ENCODE peak calls at places on chromosomes 13 and 19, in eight cellular contexts. Y is gastrocnemius medialis, X is breast epithelium, K is dorsolateral prefrontal cortex, O is IMR-90, B is GM12878, U is HCT116, W is mammary epithelial cell. Z is an unnamed sample.

GRCh38 chr13:112873851-112874750 is 94.9 kb upstream of the MCF2L start:
- DNase-seq in Y (peak; percentile 33), X (peak; percentile 77), K (peak; percentile 81), O (peak; percentile 50), B (no peak), U (peak; percentile 48), W (peak; percentile 41), Z (peak; percentile 74)

GRCh38 chr19:11191934-11192333 is 5.4 kb downstream of the KANK2 start:
- DNase-seq in Y (no peak), X (no peak), K (no peak), O (no peak), B (peak; percentile 27), U (no peak), W (no peak), Z (peak; percentile 60)

GRCh38 chr13:66462187-66462586 is 767.9 kb downstream of the PCDH9 start:
- DNase-seq in Y (no peak), X (no peak), K (no peak), O (no peak), B (no peak), U (no peak), W (no peak), Z (no peak)

GRCh38 chr13:114074671-114075315 is 57.6 kb downstream of the RASA3 start:
- DNase-seq in Y (no peak), X (peak; percentile 33), K (peak; percentile 32), O (no peak), B (no peak), U (no peak), W (no peak), Z (no peak)

GRCh38 chr13:31930901-31931522 is 100.6 kb upstream of the FRY start:
- DNase-seq in Y (no peak), X (no peak), K (no peak), O (no peak), B (peak; percentile 70), U (no peak), W (no peak), Z (peak; percentile 23)

GRCh38 chr19:56639217-56639616 is 3.7 kb upstream of the SMIM17 start:
- DNase-seq in Y (no peak), X (no peak), K (no peak), O (peak; percentile 3), B (no peak), U (no peak), W (no peak), Z (no peak)

GRCh38 chr13:92362717-92363116 is 863.9 kb upstream of the GPC6 start:
- DNase-seq in Y (no peak), X (no peak), K (no peak), O (peak; percentile 7), B (no peak), U (no peak), W (no peak), Z (no peak)

GRCh38 chr13:97977982-97978381 is 24.5 kb downstream of the IPO5 start:
- DNase-seq in Y (no peak), X (no peak), K (no peak), O (no peak), B (no peak), U (no peak), W (no peak), Z (no peak)

DNA sequence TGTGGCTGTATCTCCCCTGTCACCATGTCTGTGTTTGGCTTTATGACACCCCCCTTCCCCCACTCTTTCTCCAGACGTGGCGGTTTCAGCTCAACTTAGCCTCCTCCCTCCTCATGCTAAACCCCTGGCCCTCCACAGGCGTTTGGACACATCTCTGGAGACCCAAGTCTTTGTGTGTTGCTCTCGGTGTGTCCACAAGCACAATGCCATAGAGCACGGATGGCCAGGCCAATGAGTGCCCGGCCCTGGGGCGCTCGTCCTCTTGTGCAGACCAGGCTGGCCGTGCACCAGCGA is 468 bp downstream of the PPP1R14A start:
- DNase-seq in Y (no peak), X (no peak), K (no peak), O (no peak), B (no peak), U (no peak), W (no peak), Z (no peak)
- H3K4me3 ChIP-seq in Y (peak overlapping the region; percentile 58), X (peak overlapping the region; percentile 56), K (peak overlapping the region; percentile 61), O (no peak overlapping the region), B (no peak overlapping the region), U (no peak overlapping the region), W (no peak overlapping the region), Z (no peak overlapping the region)

DNA sequence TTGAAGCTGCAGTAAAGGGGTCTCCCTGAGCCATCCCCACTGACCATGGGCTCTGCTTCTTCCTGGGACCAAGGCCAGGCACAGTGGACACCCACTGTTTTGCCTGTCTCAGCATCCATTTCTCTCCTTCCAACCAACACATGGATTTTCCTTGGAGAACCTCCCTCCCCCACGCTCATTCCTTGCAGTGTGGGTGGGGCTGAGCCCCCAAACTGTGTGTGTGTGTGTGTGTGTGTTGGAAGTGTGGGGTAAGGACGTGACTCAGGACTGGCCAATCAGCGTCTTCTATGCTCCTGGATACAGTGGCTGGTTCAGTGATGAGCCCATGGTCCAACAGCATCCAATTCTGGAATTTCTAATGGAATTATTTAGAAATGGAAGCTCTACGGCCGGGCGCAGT is 18.8 kb downstream of the CEBPA start:
- DNase-seq in Y (no peak), X (no peak), K (no peak), O (no peak), B (no peak), U (no peak), W (no peak), Z (no peak)
- TF ChIP-seq CTCF in Y (no peak), X (no peak), K (no peak), O (no peak), B (no peak), U (no peak), W (no peak), Z (no peak)

GRCh38 chr13:93948523-93948922 is 531.0 kb downstream of the DCT start:
- DNase-seq in Y (no peak), X (no peak), K (no peak), O (no peak), B (no peak), U (no peak), W (no peak), Z (no peak)
- H3K27me3 ChIP-seq in Y (no peaks in the 10 kb centered on the region), X (no peaks in the 10 kb centered on the region), K (no peaks in the 10 kb centered on the region), O (no peaks in the 10 kb centered on the region), B (no peaks in the 10 kb centered on the region), U (no peaks in the 10 kb centered on the region), W (no peaks in the 10 kb centered on the region), Z (no peaks in the 10 kb centered on the region)

DNA sequence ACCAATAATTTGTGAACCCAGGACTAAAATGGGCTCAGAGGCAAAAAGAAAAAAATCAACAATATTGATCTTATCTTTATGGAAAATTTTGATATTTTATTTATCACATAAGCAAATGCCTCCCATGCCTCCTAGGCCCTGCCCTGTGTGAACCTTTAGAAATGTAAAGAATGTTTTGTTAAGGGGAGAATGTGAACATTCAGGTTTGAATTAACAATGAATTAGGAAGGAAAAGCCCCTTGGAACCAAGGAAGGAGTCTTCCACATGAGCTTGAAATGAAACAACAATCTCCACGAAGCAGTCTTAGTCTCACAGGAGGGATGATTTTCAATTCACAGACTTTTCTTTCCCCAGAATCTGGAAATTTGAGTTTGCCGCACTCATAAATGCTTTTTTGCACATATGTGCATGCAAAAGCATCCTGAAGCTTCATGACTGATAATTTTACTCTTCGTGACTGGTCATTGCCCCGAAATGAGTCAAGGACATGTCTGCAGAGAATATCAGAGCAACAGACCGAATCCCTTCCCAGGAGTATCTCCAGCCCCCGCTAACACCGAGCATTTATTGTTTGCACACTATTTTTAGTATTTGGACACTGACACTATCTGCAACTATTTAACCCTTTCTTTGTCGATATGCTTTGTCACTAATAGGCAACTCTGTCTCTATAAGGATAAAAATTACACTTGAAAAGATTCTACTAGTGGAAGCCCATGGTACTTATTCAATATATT is 135.2 kb downstream of the DCT start:
- DNase-seq in Y (no peak), X (no peak), K (no peak), O (peak; percentile 57), B (no peak), U (no peak), W (no peak), Z (no peak)
- H3K4me3 ChIP-seq in Y (no peak overlapping the region), X (no peak overlapping the region), K (no peak overlapping the region), O (no peak overlapping the region), B (no peak overlapping the region), U (no peak overlapping the region), W (no peak overlapping the region), Z (no peak overlapping the region)

DNA sequence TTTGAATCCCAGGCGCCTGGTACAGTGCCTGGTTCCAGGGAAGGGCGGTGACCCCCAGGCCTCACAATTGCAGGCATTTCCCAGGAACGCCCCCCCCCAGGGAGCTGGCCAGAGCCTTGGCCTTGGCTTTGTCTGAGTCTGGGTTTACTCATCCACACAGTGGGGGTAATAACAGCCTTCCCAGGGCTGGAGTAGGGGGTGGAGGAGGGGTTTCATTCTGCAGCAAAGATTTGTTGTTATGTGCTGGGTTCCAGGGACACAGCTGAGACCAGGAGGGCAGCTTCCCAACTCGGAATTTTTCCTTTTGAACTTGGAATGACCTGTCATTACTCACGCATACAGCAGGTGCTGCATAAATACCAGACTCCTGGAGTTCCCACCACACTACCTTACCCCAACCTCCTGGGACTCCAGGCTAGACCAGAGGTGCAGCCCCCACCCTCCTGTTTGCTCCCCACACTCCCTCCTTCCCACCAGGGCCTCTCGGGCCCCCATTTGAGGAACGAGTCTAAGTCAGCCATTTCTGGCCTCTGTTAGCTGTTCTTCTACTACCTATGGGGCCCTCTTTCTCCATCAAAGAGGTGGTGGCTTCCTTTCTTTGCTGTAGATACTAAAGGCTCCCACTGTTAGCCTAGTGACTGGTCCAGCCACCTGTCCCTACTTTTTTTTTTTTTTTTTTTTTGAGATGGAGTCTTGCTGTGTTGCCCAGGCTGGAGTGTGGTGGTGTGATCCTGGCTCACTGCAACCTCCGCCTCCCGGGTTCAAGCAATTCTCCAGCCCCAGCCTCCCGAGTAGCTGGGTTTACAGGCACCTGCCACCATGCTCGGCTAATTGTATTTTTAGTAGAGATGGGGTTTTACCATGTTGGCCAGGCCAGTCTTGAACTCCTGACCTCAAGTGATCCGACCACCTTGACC is 1.6 kb upstream of the ADAMTS10 start:
- DNase-seq in Y (peak; percentile 16), X (no peak), K (no peak), O (peak; percentile 66), B (no peak), U (no peak), W (no peak), Z (no peak)
- TF ChIP-seq CTCF in Y (no peak), X (no peak), K (no peak), O (no peak), B (no peak), U (no peak), W (no peak), Z (no peak)

DNA sequence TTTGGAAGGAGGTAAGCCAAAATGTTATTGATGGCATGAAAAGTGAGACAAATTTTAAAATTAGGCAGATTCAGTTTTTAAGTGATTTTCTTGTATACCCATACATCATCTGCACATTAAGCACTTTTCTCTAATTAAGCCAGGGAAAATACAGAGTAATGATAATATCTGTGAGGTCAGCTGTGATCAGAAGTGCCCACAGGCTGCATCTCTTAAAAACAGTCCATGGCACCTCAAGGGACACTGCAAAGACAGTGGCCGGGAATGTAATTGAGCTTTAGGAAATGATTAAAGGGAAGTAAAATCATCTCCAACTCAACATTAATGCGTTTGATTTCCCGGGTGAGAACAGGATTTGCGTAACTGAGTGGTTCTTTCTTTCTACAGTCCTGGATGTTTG is 2.0 kb downstream of the COL4A1 start:
- DNase-seq in Y (no peak), X (no peak), K (no peak), O (no peak), B (no peak), U (no peak), W (no peak), Z (no peak)
- H3K27me3 ChIP-seq in Y (peaks cover 16% of the 10 kb centered on the region), X (peaks cover 7% of the 10 kb centered on the region), K (peaks cover 34% of the 10 kb centered on the region), O (no peaks in the 10 kb centered on the region), B (peaks cover 15% of the 10 kb centered on the region), U (peaks cover 58% of the 10 kb centered on the region), W (no peaks in the 10 kb centered on the region), Z (peaks cover 4% of the 10 kb centered on the region)

Z was measured in GM06990.